ENCODE peak calls at places on chromosomes 7 and 10, in eight cellular contexts. V, I, R, X, M, C, T and A are unnamed samples.

GRCh38 chr7:280461-280860 is 9.5 kb upstream of the FOXL3 start:
- DNase-seq in V (no peak), I (no peak), R (no peak), X (no peak), M (no peak), C (no peak), T (no peak), A (no peak)

GRCh38 chr10:3660753-3661152 is 124.3 kb downstream of the KLF6 start:
- DNase-seq in V (no peak), I (no peak), R (no peak), X (no peak), M (no peak), C (no peak), T (no peak), A (no peak)

GRCh38 chr7:84100866-84101265 is 93.7 kb downstream of the SEMA3A start:
- DNase-seq in V (peak), I (peak), R (peak), X (peak), M (no peak), C (no peak), T (no peak), A (no peak)

GRCh38 chr7:152464312-152465117 is 28.7 kb upstream of the KMT2C start:
- DNase-seq in V (peak), I (no peak), R (peak), X (peak), M (peak), C (peak), T (no peak), A (peak)

GRCh38 chr10:128610113-128610512 is 483.9 kb upstream of the MKI67 start:
- DNase-seq in V (no peak), I (no peak), R (no peak), X (no peak), M (no peak), C (no peak), T (no peak), A (no peak)

GRCh38 chr10:38730076-38730475 is 635.9 kb downstream of the ZNF37A start:
- DNase-seq in V (no peak), I (no peak), R (no peak), X (no peak), M (no peak), C (no peak), T (no peak), A (no peak)

GRCh38 chr7:16320261-16320660 is 101.1 kb downstream of the CRPPA start:
- DNase-seq in V (no peak), I (no peak), R (no peak), X (no peak), M (no peak), C (no peak), T (no peak), A (no peak)

GRCh38 chr7:15891151-15891842 is 204.8 kb upstream of the MEOX2 start:
- DNase-seq in V (peak), I (no peak), R (peak), X (peak), M (no peak), C (no peak), T (no peak), A (peak)

GRCh38 chr10:127041561-127041960 is 136.3 kb downstream of the DOCK1 start:
- DNase-seq in V (peak), I (peak), R (peak), X (peak), M (no peak), C (no peak), T (no peak), A (peak)

GRCh38 chr7:151245360-151246160 is 2.9 kb downstream of the SMARCD3 start:
- DNase-seq in V (peak), I (no peak), R (no peak), X (no peak), M (peak), C (peak), T (no peak), A (no peak)

GRCh38 chr7:33185786-33186185 is 56.4 kb downstream of the BBS9 start:
- DNase-seq in V (peak), I (no peak), R (peak), X (peak), M (peak), C (peak), T (no peak), A (peak)

GRCh38 chr7:100847360-100847759 is 5.2 kb upstream of the SLC12A9 start:
- DNase-seq in V (no peak), I (no peak), R (no peak), X (no peak), M (no peak), C (no peak), T (no peak), A (no peak)

GRCh38 chr10:28273343-28273742 is 29.5 kb downstream of the MPP7 start:
- DNase-seq in V (no peak), I (no peak), R (no peak), X (no peak), M (no peak), C (no peak), T (no peak), A (no peak)

GRCh38 chr7:158125721-158126120 is 461.9 kb downstream of the PTPRN2 start:
- DNase-seq in V (no peak), I (no peak), R (no peak), X (no peak), M (no peak), C (no peak), T (no peak), A (no peak)

GRCh38 chr10:6140141-6140841 is 51.5 kb downstream of the RBM17 start:
- DNase-seq in V (no peak), I (no peak), R (no peak), X (no peak), M (no peak), C (peak), T (no peak), A (no peak)

GRCh38 chr10:6142644-6143043 is 53.8 kb downstream of the RBM17 start:
- DNase-seq in V (no peak), I (no peak), R (no peak), X (no peak), M (no peak), C (no peak), T (no peak), A (no peak)

GRCh38 chr10:6141296-6142151 is 52.7 kb downstream of the RBM17 start:
- DNase-seq in V (peak), I (no peak), R (peak), X (peak), M (no peak), C (no peak), T (peak), A (peak)

GRCh38 chr10:6139470-6139869 is 50.6 kb downstream of the RBM17 start:
- DNase-seq in V (no peak), I (no peak), R (no peak), X (no peak), M (no peak), C (no peak), T (no peak), A (no peak)

DNA sequence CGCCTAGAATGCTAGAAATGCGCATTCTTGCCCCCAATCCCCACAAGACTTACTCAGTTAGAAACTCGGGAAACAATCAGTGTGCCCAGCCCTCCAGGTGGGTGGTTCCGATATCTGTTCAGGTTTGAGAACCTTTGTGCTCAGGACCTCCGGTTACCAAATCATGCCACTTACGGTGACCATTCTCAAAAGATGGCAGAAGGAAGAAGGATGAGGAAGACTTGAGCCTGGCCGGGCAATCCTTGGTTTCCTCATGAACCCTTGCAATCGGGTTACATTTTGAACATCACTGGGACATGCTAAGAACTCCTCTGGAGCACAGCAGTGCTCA is 52.1 kb downstream of the RBM17 start:
- DNase-seq in V (no peak), I (no peak), R (no peak), X (no peak), M (no peak), C (no peak), T (no peak), A (no peak)
- H3K4me3 ChIP-seq in V (peak), I (no peak), R (peak), X (peak), M (no peak), C (no peak), T (peak), A (peak)

DNA sequence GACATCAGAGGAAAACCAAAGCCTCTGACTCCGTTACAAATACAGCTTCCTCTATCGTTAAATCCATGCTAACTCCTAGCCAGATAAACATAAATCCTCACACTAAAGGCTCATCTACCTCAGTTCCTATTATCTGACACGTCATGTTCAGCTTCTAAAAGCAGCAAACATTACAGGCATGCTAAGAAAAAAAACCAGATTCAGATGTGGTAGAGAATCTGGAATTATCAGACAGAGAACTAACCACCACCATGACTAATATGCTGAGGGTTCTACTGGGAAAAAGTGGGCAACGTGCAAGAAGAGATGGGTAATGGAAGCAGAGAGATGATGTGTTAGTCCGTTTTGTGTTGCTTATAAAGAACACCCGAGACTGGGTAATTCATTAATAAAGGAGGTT is 48.5 kb downstream of the BRI3 start:
- DNase-seq in V (no peak), I (no peak), R (peak), X (peak), M (no peak), C (no peak), T (no peak), A (peak)
- H3K27ac ChIP-seq in V (no peak), I (no peak), R (no peak), X (no peak), M (no peak), C (no peak), T (no peak), A (peak)

DNA sequence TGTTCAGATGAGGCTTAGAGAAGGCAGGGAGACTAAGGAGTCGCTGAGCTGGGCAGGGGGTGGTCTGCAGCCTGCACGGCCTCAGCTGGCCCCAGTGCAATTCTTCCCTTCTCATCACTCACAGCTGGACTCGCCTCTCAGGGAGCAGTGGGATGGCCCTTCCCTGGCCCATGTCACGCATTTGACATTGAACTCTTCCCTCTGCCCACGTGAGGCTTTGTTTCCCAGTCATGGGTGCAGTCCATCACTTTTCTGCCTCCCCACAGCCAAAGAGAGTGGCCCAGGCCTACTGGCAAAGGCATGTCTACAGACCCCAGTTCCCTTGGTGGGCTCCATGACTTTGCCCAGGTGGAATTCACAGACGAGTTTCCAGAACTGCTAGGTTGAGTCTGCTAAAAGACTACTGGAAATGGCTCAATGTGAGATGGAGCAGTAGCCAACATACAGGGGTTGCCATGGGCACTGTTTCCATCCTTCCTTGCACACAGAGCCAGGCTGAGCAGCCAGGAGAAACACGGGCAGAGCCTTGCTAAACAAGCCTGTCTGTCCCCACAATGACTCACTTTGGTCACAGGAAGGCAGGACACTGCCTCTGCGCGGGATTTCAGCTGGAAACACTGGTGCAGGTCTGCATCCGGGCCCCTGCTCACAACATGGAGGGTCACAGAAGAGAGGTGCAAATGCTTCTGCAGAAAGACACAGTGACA is 90.1 kb downstream of the OAT start:
- DNase-seq in V (peak), I (no peak), R (no peak), X (no peak), M (no peak), C (no peak), T (no peak), A (no peak)
- H3K9ac ChIP-seq in V (no peak), I (no peak), R (no peak), X (no peak), M (no peak), C (no peak), T (no peak), A (no peak)

DNA sequence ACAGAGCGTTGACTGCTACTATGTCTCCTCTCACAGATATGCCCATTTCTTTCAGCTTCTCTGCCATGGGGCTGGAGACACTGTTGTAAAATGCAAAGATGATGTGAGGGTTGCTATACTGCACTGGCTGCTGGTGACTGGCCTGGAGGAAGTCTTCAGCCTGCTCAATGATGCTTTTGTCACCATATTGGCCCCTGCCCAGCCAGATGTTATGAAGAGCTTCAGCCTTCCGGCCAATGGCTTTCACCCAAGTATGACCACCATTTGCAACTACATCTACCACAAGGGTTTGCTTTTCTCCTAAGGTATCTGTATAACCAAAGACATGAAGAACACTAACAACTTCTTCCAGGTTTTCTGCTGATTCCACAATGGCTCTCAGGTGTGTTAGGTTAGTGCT is 1.6 kb downstream of the C7orf25 start:
- DNase-seq in V (no peak), I (no peak), R (no peak), X (no peak), M (no peak), C (no peak), T (no peak), A (no peak)
- H3K4me3 ChIP-seq in V (no peak), I (no peak), R (peak), X (no peak), M (no peak), C (no peak), T (no peak), A (no peak)

DNA sequence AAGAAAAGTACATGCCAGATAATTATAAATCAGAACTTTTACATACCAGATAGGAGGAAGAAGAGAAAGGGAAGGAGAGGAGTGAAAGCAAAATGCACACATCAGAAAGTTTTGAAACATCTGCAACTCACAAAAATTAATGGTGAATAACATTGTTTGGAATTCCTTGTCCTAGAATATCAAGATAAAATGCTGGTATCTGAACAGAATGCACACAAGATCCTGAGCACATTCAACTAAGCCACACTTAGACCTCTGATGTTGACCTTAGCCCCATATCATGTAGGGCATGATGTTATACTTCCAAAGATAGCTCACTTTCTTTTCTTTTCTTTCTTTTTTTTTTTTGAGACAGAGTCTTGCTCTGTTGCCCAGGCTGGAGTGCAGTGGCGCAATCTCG is 146.9 kb downstream of the REEP3 start:
- DNase-seq in V (no peak), I (no peak), R (peak), X (no peak), M (no peak), C (no peak), T (no peak), A (peak)
- H3K27ac ChIP-seq in V (no peak), I (no peak), R (no peak), X (no peak), M (no peak), C (no peak), T (no peak), A (no peak)

DNA sequence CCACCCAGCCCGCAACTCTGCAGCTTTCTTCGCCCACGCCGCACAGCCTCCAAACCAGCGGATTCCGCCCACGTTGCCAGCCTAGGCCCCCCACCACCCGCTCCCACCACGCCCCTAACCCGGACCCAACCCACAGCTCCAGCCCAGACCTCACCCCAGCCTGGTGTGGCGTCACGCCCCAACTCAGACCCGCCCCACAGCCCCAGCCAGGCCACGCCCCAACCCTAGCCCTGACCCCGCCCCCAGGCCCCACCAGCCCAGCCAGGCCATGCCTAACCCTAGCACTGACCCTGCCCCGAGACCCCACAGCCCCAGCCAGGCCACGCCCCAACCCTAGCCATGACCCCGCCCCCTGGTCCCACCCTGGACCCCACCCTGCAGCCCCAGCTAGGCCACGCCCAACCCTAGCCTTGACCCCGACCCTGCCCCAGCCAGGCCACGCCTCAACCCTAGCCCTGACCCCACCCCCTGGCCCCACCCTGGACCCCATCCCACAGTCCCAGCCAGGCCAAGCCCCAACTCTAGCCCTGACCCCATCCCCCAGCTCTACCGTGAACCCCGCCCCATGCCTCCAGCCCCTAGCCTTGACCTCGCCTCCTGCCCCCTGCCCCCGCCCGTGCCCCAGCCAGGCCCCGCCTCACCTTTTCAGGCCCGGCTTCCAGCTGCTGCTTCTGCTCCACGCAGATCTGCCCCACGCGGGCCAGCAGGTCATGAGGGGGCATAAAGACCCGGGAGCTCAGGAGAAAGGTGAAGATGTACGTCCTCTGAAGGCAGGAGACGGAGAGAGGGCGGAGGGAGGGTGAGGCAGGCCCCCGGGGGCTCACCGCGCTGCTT is 64.0 kb downstream of the RASGEF1A start:
- DNase-seq in V (no peak), I (no peak), R (no peak), X (no peak), M (peak), C (no peak), T (no peak), A (no peak)
- H3K9ac ChIP-seq in V (no peak), I (no peak), R (no peak), X (no peak), M (peak), C (no peak), T (no peak), A (no peak)

GRCh38 chr10:117250409-117250808 is 9.5 kb downstream of the SLC18A2 start:
- DNase-seq in V (no peak), I (no peak), R (no peak), X (no peak), M (no peak), C (no peak), T (no peak), A (no peak)

GRCh38 chr10:117246997-117247667 is 6.2 kb downstream of the SLC18A2 start:
- DNase-seq in V (no peak), I (no peak), R (no peak), X (no peak), M (no peak), C (no peak), T (no peak), A (no peak)

GRCh38 chr10:117248700-117249465 is 8.0 kb downstream of the SLC18A2 start:
- DNase-seq in V (no peak), I (no peak), R (no peak), X (no peak), M (no peak), C (no peak), T (no peak), A (no peak)

GRCh38 chr10:117253908-117254307 is 13.0 kb downstream of the SLC18A2 start:
- DNase-seq in V (no peak), I (no peak), R (no peak), X (no peak), M (no peak), C (no peak), T (no peak), A (no peak)

GRCh38 chr10:117249493-117250093 is 8.7 kb downstream of the SLC18A2 start:
- DNase-seq in V (no peak), I (no peak), R (no peak), X (no peak), M (no peak), C (no peak), T (no peak), A (no peak)
- H3K4me3 ChIP-seq in V (no peak), I (no peak), R (no peak), X (no peak), M (no peak), C (no peak), T (no peak), A (no peak)

GRCh38 chr7:47672267-47672920 is 90.5 kb upstream of the TNS3 start:
- DNase-seq in V (no peak), I (no peak), R (no peak), X (no peak), M (no peak), C (no peak), T (no peak), A (no peak)
- H3K27ac ChIP-seq in V (no peak), I (no peak), R (no peak), X (no peak), M (no peak), C (no peak), T (peak), A (no peak)

DNA sequence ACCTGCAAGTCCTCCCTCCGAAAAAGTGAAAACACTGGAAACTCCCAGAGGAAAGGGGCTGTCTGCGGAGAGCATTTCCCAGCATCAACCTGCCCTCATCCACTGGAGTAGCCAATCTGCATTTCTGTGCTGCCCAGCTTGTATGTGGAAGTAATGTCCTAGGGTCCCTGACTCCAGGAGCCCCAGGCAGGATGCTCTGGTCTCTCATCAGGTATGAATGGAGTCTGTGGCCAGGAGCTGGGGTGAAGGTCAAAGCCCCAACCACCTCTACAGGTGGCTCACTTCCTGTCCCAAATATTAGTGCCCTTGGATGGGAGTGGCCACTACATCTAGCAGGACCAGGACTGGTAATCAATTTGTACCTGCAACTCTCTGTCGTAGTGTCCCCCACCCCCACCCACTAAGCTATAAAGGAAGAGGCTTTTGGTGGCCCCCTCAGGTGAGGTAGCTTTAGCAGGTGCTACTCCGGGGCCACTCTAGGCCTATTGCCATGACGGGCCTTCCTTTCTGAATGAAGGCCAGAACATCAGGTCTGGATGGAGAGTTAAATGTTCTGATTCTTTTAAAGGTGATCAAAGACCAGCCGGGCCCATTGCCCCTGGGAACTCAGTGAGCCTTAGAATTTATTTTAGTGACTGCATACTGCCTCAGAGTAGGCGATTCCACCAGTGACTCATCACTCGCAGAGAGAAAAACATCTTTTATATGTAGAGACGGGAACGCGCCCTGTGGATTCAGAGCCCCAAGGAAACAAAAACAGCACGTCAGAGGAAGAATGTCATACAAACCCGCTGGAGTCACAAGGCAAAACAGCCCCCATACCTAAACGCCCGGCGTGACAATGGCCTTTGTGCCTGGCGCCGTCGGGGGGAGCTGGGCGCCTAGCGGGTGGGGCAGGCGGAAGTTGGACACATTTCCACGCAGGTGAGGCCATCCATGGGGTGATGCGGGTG is 13.0 kb downstream of the EN2 start:
- DNase-seq in V (peak), I (no peak), R (no peak), X (no peak), M (no peak), C (no peak), T (no peak), A (no peak)
- H3K9ac ChIP-seq in V (no peak), I (no peak), R (no peak), X (no peak), M (no peak), C (no peak), T (no peak), A (no peak)